ENCODE peak calls at places on chromosome 14, in seven cellular contexts. D is cardiac muscle cell; C is fibroblast of lung; V is AG09309; B is lower lobe of right lung; L is CD4-positive, alpha-beta T cell; Q is fibroblast of mammary gland. F is an unnamed sample.

GRCh38 chr14:64475585-64476273 is 10.4 kb downstream of the AKAP5 start:
- DNase-seq in D (no peak), C (no peak), V (no peak), B (no peak), L (no peak), Q (no peak), F (no peak)

GRCh38 chr14:66099931-66100330 is 386.2 kb upstream of the CCDC196 start:
- DNase-seq in D (no peak), C (no peak), V (no peak), B (no peak), L (no peak), Q (no peak), F (no peak)

GRCh38 chr14:103045387-103045869 is 11.9 kb downstream of the CDC42BPB start:
- DNase-seq in D (peak), C (no peak), V (no peak), B (no peak), L (no peak), Q (no peak), F (no peak)

GRCh38 chr14:72801381-72801812 is 92.5 kb downstream of the DPF3 start:
- DNase-seq in D (no peak), C (peak), V (peak), B (no peak), L (no peak), Q (peak), F (no peak)

GRCh38 chr14:31945074-31945613 is 132.0 kb upstream of the ARHGAP5 start:
- DNase-seq in D (no peak), C (no peak), V (no peak), B (no peak), L (peak), Q (no peak), F (no peak)

GRCh38 chr14:103519043-103519836 is 3.4 kb downstream of the CKB start:
- DNase-seq in D (no peak), C (peak), V (no peak), B (peak), L (no peak), Q (no peak), F (no peak)

GRCh38 chr14:54512393-54512792 is 2.7 kb downstream of the CGRRF1 start:
- DNase-seq in D (no peak), C (no peak), V (no peak), B (no peak), L (no peak), Q (no peak), F (no peak)

GRCh38 chr14:70186826-70187483 is 1.8 kb downstream of the SLC8A3 start:
- DNase-seq in D (peak), C (peak), V (no peak), B (no peak), L (no peak), Q (no peak), F (no peak)

GRCh38 chr14:93033983-93034670 is 81.6 kb downstream of the ITPK1 start:
- DNase-seq in D (peak), C (no peak), V (no peak), B (no peak), L (peak), Q (no peak), F (no peak)

GRCh38 chr14:100329233-100330006 is 6.3 kb downstream of the SLC25A47 start:
- DNase-seq in D (no peak), C (no peak), V (no peak), B (no peak), L (no peak), Q (no peak), F (no peak)

GRCh38 chr14:50288146-50288545 is 23.9 kb downstream of the L2HGDH start:
- DNase-seq in D (no peak), C (no peak), V (no peak), B (no peak), L (no peak), Q (no peak), F (no peak)

GRCh38 chr14:102157346-102157745 is 17.6 kb downstream of the WDR20 start:
- DNase-seq in D (no peak), C (no peak), V (no peak), B (no peak), L (no peak), Q (no peak), F (no peak)

GRCh38 chr14:40981247-40981646 is 625.4 kb upstream of the LRFN5 start:
- DNase-seq in D (no peak), C (no peak), V (no peak), B (no peak), L (no peak), Q (no peak), F (no peak)

GRCh38 chr14:50230601-50231474 is 540 bp downstream of the SOS2 start:
- DNase-seq in D (peak), C (peak), V (peak), B (peak), L (peak), Q (peak), F (peak)

GRCh38 chr14:65720743-65721142 is 308.2 kb downstream of the FUT8 start:
- DNase-seq in D (no peak), C (no peak), V (no peak), B (no peak), L (no peak), Q (no peak), F (no peak)

GRCh38 chr14:81276699-81277069 is 55.9 kb upstream of the GTF2A1 start:
- DNase-seq in D (no peak), C (no peak), V (no peak), B (no peak), L (no peak), Q (no peak), F (no peak)

GRCh38 chr14:21226467-21226866 is 42.8 kb downstream of the HNRNPC start:
- DNase-seq in D (no peak), C (no peak), V (no peak), B (no peak), L (no peak), Q (no peak), F (no peak)

GRCh38 chr14:49615776-49616175 is 4.7 kb downstream of the RPL36AL start:
- DNase-seq in D (no peak), C (peak), V (no peak), B (no peak), L (no peak), Q (no peak), F (no peak)

GRCh38 chr14:106442857-106443256 is 916.5 kb downstream of the TMEM121 start:
- DNase-seq in D (no peak), C (no peak), V (no peak), B (no peak), L (peak), Q (no peak), F (no peak)

GRCh38 chr14:92945544-92945943 is 22.6 kb downstream of the CHGA start:
- DNase-seq in D (no peak), C (no peak), V (no peak), B (no peak), L (no peak), Q (no peak), F (no peak)

GRCh38 chr14:103815253-103815652 is 32.1 kb downstream of the PPP1R13B start:
- DNase-seq in D (no peak), C (no peak), V (no peak), B (no peak), L (no peak), Q (no peak), F (no peak)

GRCh38 chr14:21300892-21301291 is 21.0 kb downstream of the RPGRIP1 start:
- DNase-seq in D (peak), C (peak), V (no peak), B (peak), L (peak), Q (no peak), F (no peak)

GRCh38 chr14:36520601-36521525 is 831 bp upstream of the NKX2-1 start:
- DNase-seq in D (peak), C (no peak), V (no peak), B (peak), L (no peak), Q (peak), F (no peak)

DNA sequence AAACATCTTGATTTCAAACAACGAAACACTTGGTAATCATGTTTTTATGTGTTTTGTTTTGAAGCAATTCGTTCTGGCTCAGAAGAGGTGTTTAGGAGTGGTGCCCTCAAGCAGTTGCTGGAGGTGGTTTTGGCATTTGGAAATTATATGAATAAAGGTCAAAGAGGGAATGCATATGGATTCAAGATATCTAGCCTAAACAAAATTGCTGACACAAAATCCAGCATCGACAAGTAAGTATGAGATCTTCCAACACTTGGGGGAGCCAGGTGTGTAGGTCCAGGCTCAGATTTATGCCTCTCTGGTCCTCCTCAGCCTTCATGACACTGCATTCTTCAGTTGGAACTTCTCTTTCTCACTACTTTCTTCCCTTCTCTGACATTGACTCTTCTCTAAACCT is 110.1 kb downstream of the GPR135 start:
- DNase-seq in D (no peak), C (no peak), V (no peak), B (no peak), L (no peak), Q (no peak), F (no peak)
- TF ChIP-seq CTCF in D (no peak), C (no peak), V (no peak), B (no peak), L (no peak), Q (no peak), F (no peak)

GRCh38 chr14:78018283-78018682 is 151.9 kb upstream of the NRXN3 start:
- DNase-seq in D (no peak), C (no peak), V (no peak), B (no peak), L (no peak), Q (no peak), F (no peak)

GRCh38 chr14:78023112-78023511 is 147.1 kb upstream of the NRXN3 start:
- DNase-seq in D (no peak), C (no peak), V (no peak), B (no peak), L (no peak), Q (no peak), F (no peak)

GRCh38 chr14:78016532-78016931 is 153.6 kb upstream of the NRXN3 start:
- DNase-seq in D (no peak), C (peak), V (no peak), B (no peak), L (no peak), Q (no peak), F (no peak)

DNA sequence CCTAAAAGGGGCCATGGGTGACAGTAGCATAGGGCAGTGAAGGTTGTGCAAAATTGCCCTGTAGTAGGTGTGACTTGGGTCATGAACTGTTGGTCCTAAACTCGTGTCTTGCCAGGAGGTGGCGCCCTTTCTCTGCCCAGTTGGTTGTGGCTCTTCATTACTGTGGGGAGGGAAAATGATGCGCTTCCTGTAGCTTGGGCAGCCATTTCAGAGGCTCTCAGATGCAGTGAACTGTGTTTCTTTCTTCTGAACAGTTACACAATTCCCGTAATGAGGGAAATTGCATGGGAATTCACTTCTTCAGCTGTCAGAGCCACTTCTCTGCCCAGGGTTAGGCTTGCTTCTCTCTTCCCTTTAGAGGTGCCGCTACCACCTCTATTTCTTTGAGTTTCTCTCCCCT is 148.1 kb upstream of the NRXN3 start:
- DNase-seq in D (peak), C (peak), V (no peak), B (peak), L (no peak), Q (peak), F (no peak)
- TF ChIP-seq CTCF in D (peak), C (peak), V (peak), B (peak), L (no peak), Q (peak), F (peak)

GRCh38 chr14:76480426-76480825 is 104.5 kb downstream of the ESRRB start:
- DNase-seq in D (no peak), C (no peak), V (no peak), B (no peak), L (no peak), Q (no peak), F (no peak)

GRCh38 chr14:76488551-76488950 is 112.6 kb downstream of the ESRRB start:
- DNase-seq in D (no peak), C (no peak), V (no peak), B (no peak), L (no peak), Q (no peak), F (no peak)

GRCh38 chr14:76486251-76486743 is 110.4 kb downstream of the ESRRB start:
- DNase-seq in D (peak), C (no peak), V (no peak), B (no peak), L (no peak), Q (no peak), F (no peak)

GRCh38 chr14:76489667-76490066 is 113.7 kb downstream of the ESRRB start:
- DNase-seq in D (no peak), C (no peak), V (no peak), B (no peak), L (no peak), Q (no peak), F (no peak)

GRCh38 chr14:76484355-76484754 is 108.4 kb downstream of the ESRRB start:
- DNase-seq in D (no peak), C (no peak), V (no peak), B (no peak), L (no peak), Q (no peak), F (no peak)
- TF ChIP-seq CTCF in D (no peak), C (no peak), V (no peak), B (no peak), L (no peak), Q (no peak), F (no peak)

GRCh38 chr14:95196268-95196667 is 38.9 kb upstream of the DICER1 start:
- DNase-seq in D (peak), C (no peak), V (no peak), B (no peak), L (no peak), Q (no peak), F (no peak)
- TF ChIP-seq CTCF in D (no peak), C (no peak), V (peak), B (peak), L (peak), Q (peak), F (peak)

F was measured in CD14-positive monocyte.